ENCODE peak calls at places on chromosome 5, in four cellular contexts. A, U, S and C are unnamed samples.

GRCh38 chr5:122101636-122102285 is 23.7 kb upstream of the LOX start:
- DNase-seq in A (no peak), U (peak), S (no peak), C (peak)

GRCh38 chr5:59799668-59800374 is 93.7 kb downstream of the PDE4D start:
- DNase-seq in A (no peak), U (peak), S (no peak), C (peak)

GRCh38 chr5:45105491-45105994 is 296.8 kb downstream of the MRPS30 start:
- DNase-seq in A (no peak), U (no peak), S (no peak), C (no peak)

GRCh38 chr5:60163762-60164161 is 270.2 kb upstream of the PDE4D start:
- DNase-seq in A (no peak), U (no peak), S (no peak), C (no peak)

GRCh38 chr5:180595381-180596114 is 4.2 kb upstream of the SCGB3A1 start:
- DNase-seq in A (no peak), U (no peak), S (no peak), C (no peak)

GRCh38 chr5:82295144-82295543 is 17.0 kb upstream of the RPS23 start:
- DNase-seq in A (no peak), U (no peak), S (no peak), C (no peak)

GRCh38 chr5:172334196-172334595 is 50.6 kb upstream of the UBTD2 start:
- DNase-seq in A (no peak), U (no peak), S (peak), C (peak)

GRCh38 chr5:122942164-122942914 is 94.2 kb downstream of the PPIC start:
- DNase-seq in A (no peak), U (peak), S (no peak), C (no peak)

GRCh38 chr5:180831139-180832080 is 28.8 kb upstream of the MGAT1 start:
- DNase-seq in A (peak), U (peak), S (peak), C (peak)

GRCh38 chr5:180126716-180127681 is 55.4 kb upstream of the RNF130 start:
- DNase-seq in A (no peak), U (no peak), S (peak), C (no peak)

GRCh38 chr5:142597546-142598337 is 88.1 kb downstream of the FGF1 start:
- DNase-seq in A (no peak), U (no peak), S (peak), C (peak)

GRCh38 chr5:140631831-140632365 is 1.1 kb downstream of the CD14 start:
- DNase-seq in A (no peak), U (peak), S (no peak), C (no peak)

GRCh38 chr5:150627731-150628545 is 12.5 kb upstream of the SYNPO start:
- DNase-seq in A (no peak), U (no peak), S (no peak), C (no peak)

GRCh38 chr5:173624276-173624675 is 7.8 kb upstream of the BOD1 start:
- DNase-seq in A (no peak), U (no peak), S (no peak), C (no peak)

GRCh38 chr5:126965061-126965475 is 65.3 kb downstream of the MARCHF3 start:
- DNase-seq in A (no peak), U (peak), S (no peak), C (no peak)

GRCh38 chr5:33372721-33373120 is 68.0 kb upstream of the TARS1 start:
- DNase-seq in A (no peak), U (no peak), S (no peak), C (no peak)

GRCh38 chr5:103582364-103582763 is 19.8 kb upstream of the NUDT12 start:
- DNase-seq in A (no peak), U (peak), S (peak), C (peak)

GRCh38 chr5:24633705-24634325 is 11.0 kb downstream of the CDH10 start:
- DNase-seq in A (no peak), U (peak), S (no peak), C (peak)

GRCh38 chr5:120538644-120539043 is 74.5 kb downstream of the PRR16 start:
- DNase-seq in A (no peak), U (no peak), S (no peak), C (peak)

GRCh38 chr5:55441107-55441771 is 93.5 kb downstream of the PLPP1 start:
- DNase-seq in A (no peak), U (no peak), S (no peak), C (no peak)

GRCh38 chr5:7146886-7147285 is 249.1 kb upstream of the ADCY2 start:
- DNase-seq in A (no peak), U (no peak), S (no peak), C (no peak)

GRCh38 chr5:106127341-106127781 is 1543.4 kb downstream of the EFNA5 start:
- DNase-seq in A (no peak), U (no peak), S (no peak), C (no peak)